ENCODE peak calls at places on chromosomes 12 and 14, in five cellular contexts. S is foreskin fibroblast; C is mammary epithelial cell; F is CD8-positive, alpha-beta memory T cell; A is fibroblast of pulmonary artery. N is an unnamed sample.
A peak's percentile ranks its signal among the peaks of the same experiment; 100 is the strongest.

GRCh38 chr12:49225551-49226166 is 36.8 kb upstream of the TUBA1A start:
- DNase-seq in F (no peak), S (peak; percentile 41), A (peak; percentile 65), C (no peak), N (no peak)

GRCh38 chr14:20657216-20658211 is 16.0 kb upstream of the OR6S1 start:
- DNase-seq in C (peak; percentile 41), S (peak; percentile 7), F (no peak), A (no peak), N (no peak)

GRCh38 chr12:31234955-31235867 is 90.7 kb downstream of the SINHCAF start:
- DNase-seq in F (no peak), S (peak; percentile 74), C (peak; percentile 20), A (peak; percentile 51), N (peak; percentile 78)

GRCh38 chr12:110073049-110073831 is 24.9 kb upstream of the C12orf76 start:
- DNase-seq in F (no peak), C (peak; percentile 10), S (peak; percentile 63), A (no peak), N (peak; percentile 75)

GRCh38 chr14:61677469-61677868 is 17.8 kb upstream of the HIF1A start:
- DNase-seq in S (no peak), F (no peak), C (no peak), A (no peak), N (no peak)

GRCh38 chr14:89697281-89698060 is 257.1 kb downstream of the EFCAB11 start:
- DNase-seq in F (no peak), A (no peak), S (no peak), C (no peak), N (no peak)

GRCh38 chr12:29599397-29599796 is 101.9 kb upstream of the OVCH1 start:
- DNase-seq in F (no peak), S (peak; percentile 52), C (no peak), A (peak; percentile 69), N (no peak)

GRCh38 chr12:107225626-107226025 is 132.3 kb upstream of the CRY1 start:
- DNase-seq in S (peak; percentile 47), C (no peak), F (no peak), A (peak; percentile 22), N (no peak)

GRCh38 chr12:110105159-110105558 is 19.0 kb upstream of the IFT81 start:
- DNase-seq in F (no peak), S (no peak), C (no peak), A (no peak), N (no peak)

GRCh38 chr14:94174622-94175402 is 690 bp downstream of the PPP4R4 start:
- DNase-seq in F (no peak), S (peak; percentile 15), C (no peak), A (no peak), N (peak; percentile 66)

GRCh38 chr12:43131304-43131703 is 420.7 kb downstream of the ADAMTS20 start:
- DNase-seq in A (peak; percentile 16), F (no peak), S (no peak), C (no peak), N (no peak)

GRCh38 chr12:115191342-115191741 is 507.4 kb upstream of the TBX3 start:
- DNase-seq in C (no peak), F (no peak), S (peak; percentile 55), A (peak; percentile 31), N (no peak)

GRCh38 chr14:46840971-46841729 is 189.6 kb upstream of the RPL10L start:
- DNase-seq in C (no peak), S (no peak), A (no peak), F (no peak), N (no peak)

GRCh38 chr14:79448922-79449321 is 762.4 kb downstream of the DIO2 start:
- DNase-seq in S (no peak), F (no peak), A (no peak), C (no peak), N (no peak)

GRCh38 chr12:12784116-12784515 is 1.3 kb upstream of the APOLD1 start:
- DNase-seq in C (no peak), F (no peak), S (no peak), A (no peak), N (no peak)

GRCh38 chr12:14314801-14315200 is 50.7 kb upstream of the ATF7IP start:
- DNase-seq in S (no peak), A (no peak), F (no peak), C (no peak), N (no peak)

GRCh38 chr12:40192704-40193255 is 32.0 kb upstream of the LRRK2 start:
- DNase-seq in F (no peak), S (no peak), C (no peak), A (no peak), N (no peak)

GRCh38 chr12:56020437-56021189 is at the start of gene IKZF4:
- DNase-seq in C (no peak), F (no peak), A (peak; percentile 64), S (peak; percentile 85), N (peak; percentile 85)

GRCh38 chr12:120367252-120367923 is 1.6 kb downstream of the MSI1 start:
- DNase-seq in A (no peak), C (no peak), F (no peak), S (peak; percentile 23), N (no peak)

GRCh38 chr14:87286191-87286590 is 706.8 kb downstream of the GALC start:
- DNase-seq in C (no peak), S (no peak), A (no peak), F (no peak), N (no peak)

GRCh38 chr14:98510392-98510791 is 761.6 kb downstream of the BCL11B start:
- DNase-seq in A (no peak), C (no peak), S (no peak), F (no peak), N (no peak)

GRCh38 chr12:70756118-70756517 is 118.9 kb upstream of the PTPRB start:
- DNase-seq in S (peak; percentile 74), F (no peak), A (peak; percentile 60), C (peak; percentile 73), N (no peak)

GRCh38 chr12:110039085-110039807 is 9.1 kb downstream of the C12orf76 start:
- DNase-seq in S (peak; percentile 91), A (peak; percentile 95), F (no peak), C (peak; percentile 76), N (no peak)

GRCh38 chr14:104969741-104970230 is 8.4 kb downstream of the AHNAK2 start:
- DNase-seq in A (no peak), S (no peak), F (no peak), C (no peak), N (peak; percentile 32)
- H3K4me3 ChIP-seq in A (peak overlapping the region; percentile 43), S (peak overlapping the region; percentile 57), F (no peak overlapping the region), C (no peak overlapping the region), N (no peak overlapping the region)

GRCh38 chr12:15590180-15590826 is 198.9 kb downstream of the EPS8 start:
- DNase-seq in C (peak; percentile 73), S (peak; percentile 83), F (peak; percentile 12), A (peak; percentile 82), N (peak; percentile 26)
- H3K4me3 ChIP-seq in C (peak overlapping the region; percentile 51), S (peak overlapping the region; percentile 51), F (peak overlapping the region; percentile 30), A (peak overlapping the region; percentile 55), N (peak overlapping the region; percentile 2)

GRCh38 chr12:53389702-53390101 is 9.7 kb downstream of the SP1 start:
- DNase-seq in S (no peak), A (no peak), F (no peak), C (no peak), N (no peak)

GRCh38 chr12:53383258-53383657 is 3.3 kb downstream of the SP1 start:
- DNase-seq in A (no peak), S (peak; percentile 38), C (no peak), F (no peak), N (no peak)

GRCh38 chr12:53391667-53392244 is 11.8 kb downstream of the SP1 start:
- DNase-seq in C (no peak), S (peak; percentile 41), F (no peak), A (no peak), N (no peak)

DNA sequence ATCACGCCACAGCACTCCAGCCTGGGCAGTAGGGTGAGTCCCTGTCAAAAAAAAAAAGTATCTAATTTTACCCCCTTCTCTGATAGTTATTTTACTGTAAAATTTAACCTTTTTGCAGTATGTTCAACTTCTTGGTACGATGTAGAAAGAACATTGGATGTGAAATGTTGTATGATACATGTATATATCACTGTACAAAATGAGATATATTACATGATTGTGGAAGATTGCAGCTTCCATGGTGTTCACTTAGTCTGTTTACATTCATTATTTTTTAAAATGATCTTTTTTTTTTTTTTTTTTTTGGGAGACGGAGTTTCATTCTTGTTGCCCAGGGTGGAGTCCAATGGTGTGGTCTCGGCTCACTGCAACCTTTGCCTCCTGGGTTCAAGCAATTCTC is 9.0 kb downstream of the SP1 start:
- DNase-seq in S (no peak), C (no peak), F (no peak), A (no peak), N (no peak)
- H3K4me3 ChIP-seq in S (no peak overlapping the region), C (no peak overlapping the region), F (no peak overlapping the region), A (peak overlapping the region; percentile 19), N (peak overlapping the region; percentile 28)

GRCh38 chr14:102980409-102980810 is 57.9 kb downstream of the AMN start:
- DNase-seq in F (no peak), C (no peak), S (peak; percentile 27), A (peak; percentile 46), N (no peak)
- H3K4me3 ChIP-seq in F (no peak overlapping the region), C (no peak overlapping the region), S (no peak overlapping the region), A (no peak overlapping the region), N (no peak overlapping the region)

GRCh38 chr12:848519-849191 is 96.3 kb downstream of the WNK1 start:
- DNase-seq in F (no peak), S (no peak), C (peak; percentile 43), A (peak; percentile 58), N (no peak)

GRCh38 chr12:849192-849527 is 96.8 kb downstream of the WNK1 start:
- DNase-seq in C (no peak), A (no peak), F (no peak), S (no peak), N (no peak)

GRCh38 chr12:852864-853263 is 96.6 kb downstream of the RAD52 start:
- DNase-seq in A (no peak), C (no peak), S (no peak), F (no peak), N (no peak)

GRCh38 chr12:851913-852312 is 97.6 kb downstream of the RAD52 start:
- DNase-seq in A (peak; percentile 83), S (peak; percentile 82), C (peak; percentile 70), F (no peak), N (no peak)

GRCh38 chr12:851343-851742 is 98.2 kb downstream of the RAD52 start:
- DNase-seq in A (peak; percentile 42), S (peak; percentile 62), C (no peak), F (no peak), N (no peak)
- H3K4me3 ChIP-seq in A (no peak overlapping the region), S (no peak overlapping the region), C (peak overlapping the region; percentile 32), F (no peak overlapping the region), N (no peak overlapping the region)